ENCODE peak calls at places on chromosomes 12 and 14, in ten cellular contexts. A is neuronal stem cell; Y is GM18507; H is Calu3; P is NAMALWA; K is LHCN-M2; X is NCI-H1092 treated with DMSO at 0.1 percent for 48 hours; T is type B pancreatic cell; L is adipocyte; I is stimulated activated CD8-positive, alpha-beta memory T cell treated with anti-CD3 and anti-CD28 coated beads, Interleukin-15, amount 100 ng/mL, for 1 hour. F is an unnamed sample.

GRCh38 chr14:66045572-66046021 is 440.6 kb upstream of the CCDC196 start:
- DNase-seq in P (no peak), X (peak), I (no peak), A (no peak), H (no peak), Y (no peak), T (no peak), K (no peak), L (peak), F (no peak)

GRCh38 chr12:14896477-14897184 is 11.0 kb upstream of the MGP start:
- DNase-seq in I (no peak), L (peak), T (no peak), X (no peak), Y (no peak), K (no peak), A (no peak), H (no peak), P (no peak), F (no peak)

GRCh38 chr12:47841910-47842309 is 22.2 kb upstream of the HDAC7 start:
- DNase-seq in X (no peak), K (no peak), I (no peak), Y (no peak), T (no peak), P (no peak), H (no peak), L (no peak), A (no peak), F (no peak)

GRCh38 chr12:93978553-93978952 is 169.8 kb upstream of the PLXNC1 start:
- DNase-seq in K (peak), P (no peak), X (no peak), L (peak), H (no peak), A (no peak), Y (no peak), T (no peak), I (no peak), F (no peak)

GRCh38 chr12:8890313-8891084 is 23.8 kb upstream of the PHC1 start:
- DNase-seq in A (peak), X (peak), P (peak), Y (peak), T (peak), H (peak), I (peak), K (peak), L (peak), F (peak)

GRCh38 chr14:44405350-44405619 is 101.8 kb downstream of the FSCB start:
- DNase-seq in L (no peak), X (no peak), I (no peak), P (no peak), K (no peak), Y (no peak), T (no peak), H (no peak), A (no peak), F (no peak)

GRCh38 chr12:18868673-18869072 is 130.8 kb downstream of the CAPZA3 start:
- DNase-seq in K (peak), A (no peak), P (no peak), I (no peak), X (no peak), Y (no peak), T (no peak), H (no peak), L (no peak), F (no peak)

GRCh38 chr12:232731-233614 is 19.0 kb upstream of the SLC6A12 start:
- DNase-seq in T (peak), I (no peak), X (peak), A (no peak), Y (no peak), H (no peak), L (no peak), K (peak), P (no peak), F (no peak)

GRCh38 chr12:58804749-58805148 is 115.6 kb downstream of the LRIG3 start:
- DNase-seq in P (peak), T (no peak), X (no peak), H (peak), Y (no peak), A (no peak), L (no peak), K (no peak), I (no peak), F (no peak)

GRCh38 chr14:102606296-102606695 is 13.8 kb downstream of the RCOR1 start:
- DNase-seq in L (no peak), I (no peak), X (no peak), Y (peak), H (no peak), A (no peak), T (no peak), P (no peak), K (no peak), F (no peak)

GRCh38 chr12:115222220-115222619 is 538.2 kb upstream of the TBX3 start:
- DNase-seq in I (no peak), X (no peak), P (no peak), T (no peak), A (no peak), H (no peak), Y (no peak), L (no peak), K (no peak), F (no peak)

GRCh38 chr12:114982760-114983159 is 298.8 kb upstream of the TBX3 start:
- DNase-seq in T (no peak), I (no peak), P (peak), K (no peak), L (peak), X (no peak), A (no peak), Y (no peak), H (no peak), F (no peak)

GRCh38 chr12:43325786-43326185 is 226.2 kb downstream of the ADAMTS20 start:
- DNase-seq in Y (no peak), X (no peak), P (no peak), A (no peak), I (no peak), T (no peak), K (no peak), L (no peak), H (no peak), F (no peak)

GRCh38 chr14:55026441-55026792 is 482 bp downstream of the WDHD1 start:
- DNase-seq in Y (no peak), T (no peak), L (peak), H (no peak), X (no peak), A (no peak), K (no peak), P (no peak), I (no peak), F (no peak)

GRCh38 chr14:54211562-54212308 is 185.1 kb upstream of the CDKN3 start:
- DNase-seq in X (no peak), L (peak), Y (no peak), T (no peak), H (no peak), P (no peak), I (no peak), A (no peak), K (peak), F (no peak)

GRCh38 chr12:131242741-131243496 is 289.2 kb downstream of the ADGRD1 start:
- DNase-seq in A (no peak), P (peak), I (no peak), H (peak), K (no peak), X (peak), L (no peak), T (no peak), Y (no peak), F (no peak)

GRCh38 chr12:11067514-11067913 is 5.4 kb upstream of the TAS2R46 start:
- DNase-seq in K (peak), X (no peak), A (no peak), L (peak), Y (no peak), P (no peak), T (no peak), H (no peak), I (no peak), F (no peak)

GRCh38 chr14:97120204-97121120 is 323.3 kb downstream of the VRK1 start:
- DNase-seq in A (no peak), I (peak), T (no peak), H (no peak), P (no peak), X (no peak), Y (no peak), K (no peak), L (no peak), F (no peak)

F was measured in effector CD8-positive, alpha-beta T cell.